ENCODE peak calls at places on chromosomes 12 and 14, in ten cellular contexts. K is cardiac fibroblast; T is upper lobe of right lung; J is foreskin fibroblast; H is SK-N-SH; L is right lobe of liver; I is BE2C; W is mesothelial cell of epicardium; Q is CD4-positive, alpha-beta T cell; Z is cardiac muscle cell. X is an unnamed sample.

GRCh38 chr12:60211244-60211643 is 615.4 kb downstream of the SLC16A7 start:
- DNase-seq in T (no peak), K (no peak), L (no peak), Z (no peak), J (no peak), I (no peak), Q (no peak), H (no peak), W (no peak), X (no peak)

GRCh38 chr14:75905505-75905904 is 76.3 kb downstream of the TGFB3 start:
- DNase-seq in J (peak; percentile 65), K (peak; percentile 77), H (no peak), W (no peak), I (no peak), Q (no peak), T (no peak), L (no peak), Z (peak; percentile 80), X (no peak)

GRCh38 chr12:26195641-26196423 is 459 bp downstream of the SSPN start:
- DNase-seq in H (peak; percentile 78), W (no peak), I (peak; percentile 34), Q (no peak), T (peak; percentile 75), J (peak; percentile 73), Z (peak; percentile 59), L (no peak), K (peak; percentile 40), X (peak; percentile 28)

GRCh38 chr12:12582895-12583303 is 20.2 kb upstream of the DUSP16 start:
- DNase-seq in J (peak; percentile 44), T (no peak), L (no peak), K (peak; percentile 28), H (no peak), I (no peak), Z (peak; percentile 21), Q (no peak), W (no peak), X (no peak)

GRCh38 chr12:52171950-52172512 is 19.8 kb downstream of the KRT80 start:
- DNase-seq in T (peak; percentile 74), I (peak; percentile 69), Q (no peak), H (no peak), Z (no peak), J (peak; percentile 49), L (no peak), K (no peak), W (no peak), X (peak; percentile 53)

GRCh38 chr12:75705749-75706719 is 194.6 kb upstream of the KRR1 start:
- DNase-seq in K (peak; percentile 98), Z (peak; percentile 97), J (peak; percentile 98), I (peak; percentile 65), W (no peak), Q (no peak), H (peak; percentile 66), T (no peak), L (no peak), X (peak; percentile 14)

GRCh38 chr12:120091371-120092090 is 25.0 kb downstream of the RAB35 start:
- DNase-seq in I (no peak), Q (no peak), W (no peak), H (no peak), T (no peak), Z (peak; percentile 27), L (no peak), J (no peak), K (no peak), X (no peak)

GRCh38 chr12:29131539-29131938 is 17.5 kb upstream of the FAR2 start:
- DNase-seq in Z (peak; percentile 72), L (no peak), T (no peak), J (peak; percentile 67), H (no peak), K (peak; percentile 62), W (no peak), I (no peak), Q (no peak), X (no peak)

GRCh38 chr12:115452751-115453281 is 768.8 kb upstream of the TBX3 start:
- DNase-seq in W (no peak), I (peak; percentile 73), Q (no peak), L (no peak), K (no peak), H (peak; percentile 54), J (no peak), T (no peak), Z (no peak), X (no peak)

GRCh38 chr14:100144996-100145646 is 14.3 kb downstream of the DEGS2 start:
- DNase-seq in T (no peak), Z (no peak), K (no peak), L (no peak), Q (no peak), I (no peak), J (no peak), H (no peak), W (no peak), X (no peak)

GRCh38 chr14:68775614-68776126 is 17.2 kb downstream of the ZFP36L1 start:
- DNase-seq in J (no peak), I (no peak), T (peak; percentile 21), L (no peak), K (no peak), Z (no peak), W (no peak), H (no peak), Q (no peak), X (no peak)

GRCh38 chr12:53552346-53553327 is 45.4 kb upstream of the NPFF start:
- DNase-seq in Z (no peak), T (no peak), I (no peak), H (no peak), J (no peak), Q (no peak), K (no peak), W (no peak), L (no peak), X (no peak)

GRCh38 chr14:29928342-29928640 is 644 bp upstream of the PRKD1 start:
- DNase-seq in J (no peak), L (no peak), Z (peak; percentile 7), H (no peak), K (no peak), I (no peak), Q (no peak), T (no peak), W (no peak), X (no peak)

GRCh38 chr14:95998656-95999055 is 40.5 kb upstream of the C14orf132 start:
- DNase-seq in Z (peak; percentile 62), J (peak; percentile 68), W (no peak), K (peak; percentile 63), Q (no peak), I (no peak), T (no peak), L (no peak), H (peak; percentile 43), X (no peak)
- TF ChIP-seq CTCF in Z (peak; percentile 47), J (peak; percentile 35), W (no peak), K (peak; percentile 25), Q (peak; percentile 19), I (peak; percentile 56), T (peak; percentile 47), L (peak; percentile 42), H (peak; percentile 67), X (no peak)

GRCh38 chr14:71863049-71863448 is 69.2 kb upstream of the RGS6 start:
- DNase-seq in Z (no peak), H (no peak), T (no peak), W (no peak), L (no peak), J (no peak), Q (no peak), K (no peak), I (no peak), X (no peak)
- TF ChIP-seq CTCF in Z (no peak), H (peak; percentile 35), T (no peak), W (peak; percentile 29), L (no peak), J (no peak), Q (no peak), K (peak; percentile 27), I (no peak), X (peak; percentile 45)

GRCh38 chr12:93231938-93232337 is 145.8 kb upstream of the NUDT4 start:
- DNase-seq in T (no peak), I (no peak), Q (no peak), Z (no peak), W (no peak), H (no peak), L (no peak), K (no peak), J (no peak), X (no peak)
- TF ChIP-seq CTCF in T (no peak), I (no peak), Q (no peak), Z (no peak), W (no peak), H (no peak), L (no peak), K (no peak), J (no peak), X (no peak)

GRCh38 chr12:121916719-121917118 is 1.7 kb upstream of the CFAP251 start:
- DNase-seq in T (no peak), Z (peak; percentile 62), W (no peak), J (peak; percentile 67), K (peak; percentile 65), Q (no peak), L (no peak), H (peak; percentile 34), I (peak; percentile 49), X (peak; percentile 35)
- TF ChIP-seq CTCF in T (peak; percentile 27), Z (peak; percentile 44), W (no peak), J (peak; percentile 32), K (peak; percentile 23), Q (no peak), L (no peak), H (peak; percentile 52), I (peak; percentile 53), X (no peak)

GRCh38 chr14:20989787-20990600 is at the start of gene METTL17:
- DNase-seq in I (peak; percentile 91), L (peak; percentile 89), K (peak; percentile 99), J (peak; percentile 97), Q (peak; percentile 84), W (peak; percentile 68), Z (peak; percentile 99), T (peak; percentile 94), H (peak; percentile 85), X (peak; percentile 74)
- TF ChIP-seq CTCF in I (peak; percentile 61), L (peak; percentile 28), K (peak; percentile 41), J (peak; percentile 41), Q (no peak), W (no peak), Z (peak; percentile 37), T (peak; percentile 22), H (peak; percentile 50), X (no peak)

DNA sequence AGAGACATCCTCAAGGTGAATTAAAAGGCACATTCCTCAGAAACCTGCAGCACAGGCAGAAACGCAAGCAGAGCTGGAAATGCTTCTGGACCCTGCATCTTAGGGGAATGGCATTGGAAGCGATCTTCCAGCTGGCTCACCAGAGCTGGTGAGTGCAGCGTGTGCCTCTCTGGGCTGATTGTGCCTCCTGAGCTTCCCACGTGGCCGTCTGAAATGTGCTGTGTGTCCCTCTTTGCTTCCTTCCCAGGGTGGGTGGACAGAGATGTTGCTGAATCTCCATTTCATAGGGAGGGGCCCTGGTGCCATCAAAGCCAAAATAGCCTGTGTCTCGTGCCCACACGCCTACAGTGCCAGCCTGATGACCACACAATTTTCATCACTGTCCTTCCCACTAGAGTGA is 34.3 kb upstream of the TMEM132D start:
- DNase-seq in H (no peak), W (no peak), L (no peak), K (no peak), Q (no peak), Z (no peak), T (no peak), I (no peak), J (no peak), X (no peak)
- TF ChIP-seq CTCF in H (no peak), W (no peak), L (no peak), K (no peak), Q (no peak), Z (no peak), T (no peak), I (no peak), J (no peak), X (no peak)